ENCODE peak calls at places on chromosomes 4 and X, in four cellular contexts. One of them, this sample, is unnamed.

GRCh38 chr4:1795304-1796195 is 2.5 kb downstream of the FGFR3 start:
- DNase-seq in T-helper 9 cell: no peak
- DNase-seq in COLO829: no peak
- DNase-seq in GM20000: no peak
- DNase-seq in this sample: no peak

GRCh38 chr4:15250021-15250441 is 177.8 kb upstream of the C1QTNF7 start:
- DNase-seq in T-helper 9 cell: no peak
- DNase-seq in COLO829: no peak
- DNase-seq in GM20000: no peak
- DNase-seq in this sample: no peak

GRCh38 chr4:57291911-57292310 is 181.7 kb upstream of the IGFBP7 start:
- DNase-seq in T-helper 9 cell: no peak
- DNase-seq in COLO829: no peak
- DNase-seq in GM20000: no peak
- DNase-seq in this sample: no peak

GRCh38 chr4:174764105-174764729 is 64.8 kb downstream of the GLRA3 start:
- DNase-seq in T-helper 9 cell: no peak
- DNase-seq in COLO829: peak; percentile 53
- DNase-seq in GM20000: peak; percentile 35
- DNase-seq in this sample: no peak

GRCh38 chr4:173332963-173333657 is 1.0 kb downstream of the HMGB2 start:
- DNase-seq in T-helper 9 cell: peak; percentile 5
- DNase-seq in COLO829: no peak
- DNase-seq in GM20000: peak; percentile 10
- DNase-seq in this sample: no peak

GRCh38 chr4:87857789-87858188 is 25.0 kb downstream of the MEPE start:
- DNase-seq in T-helper 9 cell: no peak
- DNase-seq in COLO829: no peak
- DNase-seq in GM20000: no peak
- DNase-seq in this sample: no peak

GRCh38 chr4:150722908-150723362 is 141.0 kb downstream of the MAB21L2 start:
- DNase-seq in T-helper 9 cell: no peak
- DNase-seq in COLO829: peak; percentile 61
- DNase-seq in GM20000: no peak
- DNase-seq in this sample: no peak

GRCh38 chr4:154714339-154715040 is 29.3 kb upstream of the LRAT start:
- DNase-seq in T-helper 9 cell: no peak
- DNase-seq in COLO829: no peak
- DNase-seq in GM20000: no peak
- DNase-seq in this sample: no peak

GRCh38 chrX:31590581-31591113 is 518.8 kb upstream of the FTHL17 start:
- DNase-seq in T-helper 9 cell: no peak
- DNase-seq in COLO829: peak; percentile 3
- DNase-seq in GM20000: no peak
- DNase-seq in this sample: no peak

GRCh38 chrX:9369802-9370291 is 95.0 kb upstream of the TBL1X start:
- DNase-seq in T-helper 9 cell: no peak
- DNase-seq in COLO829: no peak
- DNase-seq in GM20000: no peak
- DNase-seq in this sample: no peak

This sample was measured in effector memory CD8-positive, alpha-beta T cell.